ENCODE peak calls at places on chromosomes 7 and 10, in four cellular contexts. J is CD4-positive, alpha-beta memory T cell; I is substantia nigra; X is mesendoderm. W is an unnamed sample.

GRCh38 chr10:108427081-108427480 is 1262.6 kb upstream of the SORCS1 start:
- DNase-seq in J (no peak), I (no peak), X (no peak), W (no peak)

GRCh38 chr7:157441023-157441399 is 104.2 kb downstream of the DNAJB6 start:
- DNase-seq in J (no peak), I (no peak), X (no peak), W (no peak)

GRCh38 chr7:94333810-94334209 is 60.9 kb upstream of the COL1A2 start:
- DNase-seq in J (no peak), I (no peak), X (no peak), W (no peak)

GRCh38 chr10:123548779-123549178 is 117.4 kb upstream of the GPR26 start:
- DNase-seq in J (no peak), I (no peak), X (peak), W (no peak)

GRCh38 chr7:101664893-101665471 is 35.9 kb upstream of the MYL10 start:
- DNase-seq in J (no peak), I (no peak), X (peak), W (no peak)

GRCh38 chr10:77430530-77430929 is 207.1 kb downstream of the KCNMA1 start:
- DNase-seq in J (no peak), I (no peak), X (no peak), W (no peak)

GRCh38 chr10:123359539-123359938 is 205.3 kb downstream of the BUB3 start:
- DNase-seq in J (no peak), I (no peak), X (no peak), W (no peak)

GRCh38 chr10:35574924-35575352 is 30.2 kb upstream of the GJD4 start:
- DNase-seq in J (no peak), I (no peak), X (peak), W (no peak)

GRCh38 chr10:119149723-119150122 is 15.8 kb downstream of the SFXN4 start:
- DNase-seq in J (no peak), I (no peak), X (peak), W (no peak)

GRCh38 chr10:46080886-46081285 is 34.8 kb upstream of the MSMB start:
- DNase-seq in J (no peak), I (no peak), X (no peak), W (no peak)

GRCh38 chr10:108523016-108523415 is 1358.5 kb upstream of the SORCS1 start:
- DNase-seq in J (no peak), I (no peak), X (no peak), W (no peak)

GRCh38 chr10:110802551-110803238 is 69.0 kb upstream of the PDCD4 start:
- DNase-seq in J (peak), I (peak), X (peak), W (no peak)

GRCh38 chr10:104639595-104640338 is 1.3 kb upstream of the SORCS3 start:
- DNase-seq in J (no peak), I (no peak), X (peak), W (no peak)

GRCh38 chr10:101030492-101031127 is 319 bp downstream of the PDZD7 start:
- DNase-seq in J (no peak), I (no peak), X (peak), W (no peak)

GRCh38 chr10:109898666-109899577 is 24.4 kb downstream of the XPNPEP1 start:
- DNase-seq in J (no peak), I (no peak), X (no peak), W (no peak)

GRCh38 chr10:114077815-114078219 is 34.2 kb downstream of the ADRB1 start:
- DNase-seq in J (no peak), I (no peak), X (peak), W (no peak)

GRCh38 chr7:67716729-67717128 is 720.1 kb downstream of the TYW1 start:
- DNase-seq in J (no peak), I (no peak), X (no peak), W (no peak)

GRCh38 chr10:78506614-78507013 is 473.0 kb downstream of the RPS24 start:
- DNase-seq in J (no peak), I (no peak), X (no peak), W (no peak)

GRCh38 chr10:73731588-73732375 is 12.4 kb upstream of the SEC24C start:
- DNase-seq in J (no peak), I (no peak), X (no peak), W (no peak)

GRCh38 chr7:157596471-157596870 is 259.7 kb downstream of the DNAJB6 start:
- DNase-seq in J (no peak), I (no peak), X (no peak), W (no peak)

GRCh38 chr7:105496501-105496900 is 25.6 kb downstream of the PUS7 start:
- DNase-seq in J (no peak), I (no peak), X (no peak), W (no peak)

GRCh38 chr7:41418337-41418736 is 284.6 kb downstream of the INHBA start:
- DNase-seq in J (no peak), I (no peak), X (no peak), W (no peak)

DNA sequence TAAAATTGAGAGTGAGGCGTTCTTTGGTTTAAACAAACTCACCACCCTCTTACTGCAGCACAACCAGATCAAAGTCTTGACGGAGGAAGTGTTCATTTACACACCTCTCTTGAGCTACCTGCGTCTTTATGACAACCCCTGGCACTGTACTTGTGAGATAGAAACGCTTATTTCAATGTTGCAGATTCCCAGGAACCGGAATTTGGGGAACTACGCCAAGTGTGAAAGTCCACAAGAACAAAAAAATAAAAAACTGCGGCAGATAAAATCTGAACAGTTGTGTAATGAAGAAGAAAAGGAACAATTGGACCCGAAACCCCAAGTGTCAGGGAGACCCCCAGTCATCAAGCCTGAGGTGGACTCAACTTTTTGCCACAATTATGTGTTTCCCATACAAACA is 21.5 kb downstream of the LRRC17 start:
- DNase-seq in J (no peak), I (no peak), X (no peak), W (no peak)
- H3K27ac ChIP-seq in J (no peak), I (no peak), X (peak), W (no peak)

GRCh38 chr10:21284301-21284700 is 241.2 kb downstream of the SKIDA1 start:
- DNase-seq in J (no peak), I (no peak), X (no peak), W (no peak)

GRCh38 chr10:21279217-21279575 is 246.3 kb downstream of the SKIDA1 start:
- DNase-seq in J (no peak), I (no peak), X (peak), W (no peak)

GRCh38 chr10:21280037-21280436 is 245.4 kb downstream of the SKIDA1 start:
- DNase-seq in J (no peak), I (no peak), X (no peak), W (no peak)

GRCh38 chr10:21281173-21281572 is 244.3 kb downstream of the SKIDA1 start:
- DNase-seq in J (no peak), I (no peak), X (peak), W (no peak)

DNA sequence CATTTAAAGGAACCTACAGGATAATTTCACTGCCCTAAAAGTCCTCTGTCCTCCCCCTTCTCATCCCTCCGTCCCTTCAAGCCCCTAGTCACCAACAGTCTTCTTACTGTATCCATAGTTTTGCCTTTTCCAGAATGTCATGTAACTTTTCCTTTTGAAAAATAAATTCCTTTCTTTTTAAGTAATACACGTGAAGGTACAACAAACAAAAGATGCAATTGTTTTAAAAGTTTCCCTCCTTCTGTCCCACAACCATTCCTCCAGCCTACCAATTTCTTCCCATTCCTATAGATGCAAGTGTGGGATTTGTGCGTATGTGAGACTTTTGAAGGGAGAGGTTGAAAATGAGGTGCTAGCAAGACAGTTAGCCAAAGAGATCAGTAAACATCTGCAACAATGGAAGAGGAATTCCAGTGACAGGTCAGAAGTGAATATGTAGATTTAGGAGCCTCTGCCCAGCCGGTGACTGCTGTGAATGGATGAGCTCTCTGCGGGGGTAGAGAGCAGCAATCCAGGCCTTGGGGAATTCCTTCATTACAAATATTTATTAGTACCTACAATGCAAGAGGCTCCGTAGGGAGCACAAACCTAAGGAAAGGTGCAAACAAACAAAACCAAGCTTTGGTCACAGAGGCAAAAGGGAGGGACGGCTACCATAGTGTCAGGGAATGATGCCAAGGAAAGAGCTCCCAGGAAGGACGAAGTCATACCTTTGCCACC is 243.6 kb downstream of the SKIDA1 start:
- DNase-seq in J (no peak), I (no peak), X (peak), W (peak)
- H3K27ac ChIP-seq in J (no peak), I (no peak), X (peak), W (peak)

DNA sequence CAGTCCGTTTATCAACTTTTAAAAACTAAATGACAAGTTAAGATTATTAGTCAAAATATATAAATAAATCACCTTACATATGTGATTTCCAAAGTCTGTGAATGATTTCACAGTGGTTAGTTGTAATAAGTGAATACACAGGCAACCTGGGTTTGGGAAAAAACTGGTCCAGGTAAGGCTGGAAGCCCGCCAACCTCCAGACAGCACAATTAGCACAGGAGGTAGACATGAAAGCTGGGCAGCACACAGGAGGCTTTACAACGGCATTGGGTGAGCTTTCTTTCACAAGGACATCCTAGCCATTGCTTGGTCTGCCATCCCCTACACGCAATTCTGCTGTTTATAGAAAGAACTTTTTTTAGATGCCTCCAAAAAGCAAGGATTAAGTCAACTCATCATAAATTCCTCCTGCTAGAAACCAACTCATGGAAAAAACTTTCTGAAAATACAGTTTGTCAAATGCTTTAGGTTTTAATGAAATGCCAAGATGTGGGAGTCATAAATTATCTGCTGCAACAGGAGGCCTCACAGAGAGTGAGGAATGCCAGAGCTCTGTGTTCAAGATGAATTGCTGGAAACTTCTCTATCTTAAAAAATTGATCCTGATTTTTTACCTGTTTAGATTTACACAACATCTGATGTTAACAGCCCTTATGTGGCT is 346.8 kb upstream of the NFE2L3 start:
- DNase-seq in J (no peak), I (no peak), X (no peak), W (no peak)
- H3K27ac ChIP-seq in J (no peak), I (no peak), X (no peak), W (no peak)

DNA sequence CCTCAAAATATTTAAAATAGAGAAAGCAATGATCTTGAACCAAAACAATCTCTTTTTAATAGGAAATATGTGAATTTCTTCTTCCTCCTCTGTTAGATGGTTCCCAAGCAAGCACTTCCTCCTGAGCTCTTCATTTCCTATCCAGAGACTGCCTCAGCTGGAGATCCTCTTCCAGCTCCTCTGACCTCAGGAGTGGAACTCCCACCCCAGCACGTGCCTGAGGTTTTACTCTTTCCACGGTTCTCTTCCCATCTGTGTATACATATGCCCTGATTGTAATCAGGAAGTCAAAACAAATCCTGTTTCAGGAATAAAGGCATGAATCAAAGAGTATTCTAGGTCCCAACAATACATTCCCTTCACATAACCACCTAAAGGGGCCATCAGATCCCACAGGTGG is 5.6 kb downstream of the DENND11 start:
- DNase-seq in J (no peak), I (no peak), X (no peak), W (no peak)
- H3K27ac ChIP-seq in J (no peak), I (peak), X (no peak), W (no peak)

GRCh38 chr10:32057041-32057372 is 782 bp upstream of the KIF5B start:
- DNase-seq in J (no peak), I (no peak), X (no peak), W (no peak)
- H3K27ac ChIP-seq in J (peak), I (no peak), X (no peak), W (no peak)

GRCh38 chr7:95470452-95470851 is 15.3 kb upstream of the ASB4 start:
- DNase-seq in J (no peak), I (no peak), X (peak), W (no peak)
- H3K27ac ChIP-seq in J (no peak), I (no peak), X (no peak), W (no peak)

GRCh38 chr10:17734432-17735110 is 17.4 kb upstream of the TMEM236 start:
- DNase-seq in J (no peak), I (no peak), X (no peak), W (no peak)
- H3K27ac ChIP-seq in J (no peak), I (no peak), X (no peak), W (no peak)